ENCODE peak calls at places on chromosomes 2 and 18, in five cellular contexts. Z is PC-9, U is lung, V is pancreas, Q is AG04450. A is an unnamed sample.

GRCh38 chr2:217222511-217222910 is 362.6 kb upstream of the TNP1 start:
- DNase-seq in Z (no peak), U (no peak), V (no peak), Q (no peak), A (no peak)

GRCh38 chr2:46878886-46879285 is 36.7 kb downstream of the MCFD2 start:
- DNase-seq in Z (no peak), U (peak), V (no peak), Q (no peak), A (no peak)

GRCh38 chr2:238242731-238243495 is 3.1 kb upstream of the HES6 start:
- DNase-seq in Z (no peak), U (no peak), V (peak), Q (no peak), A (no peak)

GRCh38 chr2:17272170-17272569 is 246.1 kb downstream of the RAD51AP2 start:
- DNase-seq in Z (no peak), U (no peak), V (no peak), Q (no peak), A (no peak)

GRCh38 chr18:79982736-79983135 is 5.6 kb downstream of the TXNL4A start:
- DNase-seq in Z (no peak), U (no peak), V (peak), Q (no peak), A (no peak)

GRCh38 chr2:47664817-47665216 is 118.1 kb upstream of the MSH6 start:
- DNase-seq in Z (no peak), U (no peak), V (no peak), Q (no peak), A (no peak)

GRCh38 chr2:241009601-241010530 is 11.4 kb downstream of the SNED1 start:
- DNase-seq in Z (peak), U (peak), V (peak), Q (peak), A (no peak)

GRCh38 chr2:226423498-226423960 is 376.1 kb downstream of the IRS1 start:
- DNase-seq in Z (peak), U (peak), V (no peak), Q (no peak), A (no peak)

GRCh38 chr2:45683292-45683691 is 31.8 kb downstream of the PRKCE start:
- DNase-seq in Z (no peak), U (no peak), V (no peak), Q (no peak), A (no peak)

GRCh38 chr2:45681675-45682074 is 30.2 kb downstream of the PRKCE start:
- DNase-seq in Z (peak), U (no peak), V (no peak), Q (peak), A (peak)

GRCh38 chr2:45688479-45689298 is 37.2 kb downstream of the PRKCE start:
- DNase-seq in Z (no peak), U (no peak), V (no peak), Q (no peak), A (no peak)

GRCh38 chr2:45684756-45685155 is 33.3 kb downstream of the PRKCE start:
- DNase-seq in Z (no peak), U (no peak), V (no peak), Q (no peak), A (no peak)

DNA sequence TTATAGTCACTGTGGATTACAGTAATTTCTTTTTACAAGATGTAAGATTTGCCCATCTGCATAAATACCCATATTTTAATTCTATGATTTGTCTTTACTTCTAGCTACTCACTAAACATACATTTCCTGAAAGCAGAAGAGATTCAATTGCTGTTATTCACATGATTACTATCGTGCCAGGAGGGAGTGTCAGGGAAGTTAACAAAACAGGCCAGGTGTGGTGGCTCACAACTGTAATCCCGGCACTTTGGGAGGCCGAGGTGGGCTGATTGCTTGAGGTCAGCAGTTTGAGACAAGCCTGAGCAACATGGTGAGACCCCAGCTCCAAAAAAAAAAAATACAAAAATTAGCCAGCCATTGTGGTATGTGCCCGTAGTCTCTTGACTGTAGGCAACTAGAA is 33.8 kb downstream of the PRKCE start:
- DNase-seq in Z (no peak), U (no peak), V (no peak), Q (no peak), A (no peak)
- H3K27ac ChIP-seq in Z (no peak), U (no peak), V (no peak), Q (no peak), A (no peak)

DNA sequence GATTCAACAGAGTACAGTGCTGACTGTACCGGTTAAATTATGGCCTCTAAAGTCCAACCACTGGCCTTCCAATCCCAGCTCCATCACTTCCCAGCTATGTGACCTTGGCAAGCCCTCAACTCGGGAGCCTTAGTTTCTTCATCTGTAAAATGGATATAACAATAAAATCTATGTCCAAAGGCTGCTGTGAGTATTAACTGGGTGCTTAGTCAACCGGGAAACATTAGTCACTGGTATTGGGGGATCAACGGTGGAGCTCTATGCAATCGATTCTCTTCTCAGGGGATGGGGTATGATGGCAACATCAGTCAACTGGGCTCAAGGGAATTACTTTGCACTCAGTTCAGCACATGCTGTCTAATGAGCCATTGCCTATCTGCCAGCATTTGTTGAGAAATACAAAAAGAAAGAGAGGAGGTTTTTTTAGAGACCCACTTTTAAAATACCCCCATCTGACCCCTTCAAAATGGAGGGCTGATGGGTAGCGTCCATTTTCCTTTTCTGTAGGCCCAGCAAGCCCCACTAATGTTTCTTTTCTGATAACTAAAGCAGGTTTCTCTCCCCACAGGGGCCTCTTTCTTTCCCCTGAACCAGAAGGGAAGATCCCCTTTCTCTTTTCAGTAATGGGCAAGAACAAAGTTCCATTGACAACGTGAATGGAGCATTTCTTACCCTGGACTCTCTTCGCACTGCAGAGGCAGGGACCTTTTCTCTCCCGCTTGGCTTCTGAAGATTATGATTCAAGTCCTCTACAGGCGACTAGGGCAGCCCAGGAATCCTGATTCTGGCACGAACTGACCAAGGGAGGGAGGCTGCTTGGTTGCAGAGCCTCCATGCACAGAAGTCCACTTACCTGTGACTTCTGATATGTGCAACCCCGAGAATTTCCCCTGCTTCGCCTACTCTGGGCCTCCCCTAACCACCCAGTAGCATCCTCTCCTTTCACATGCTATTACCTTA is 8.7 kb upstream of the AGFG1 start:
- DNase-seq in Z (no peak), U (no peak), V (no peak), Q (no peak), A (no peak)
- H3K4me3 ChIP-seq in Z (no peak), U (no peak), V (no peak), Q (no peak), A (no peak)

GRCh38 chr2:54503192-54503591 is 47.1 kb downstream of the SPTBN1 start:
- DNase-seq in Z (peak), U (no peak), V (peak), Q (no peak), A (no peak)
- TF ChIP-seq CTCF in Z (peak), U (no peak), V (peak), Q (peak), A (peak)

GRCh38 chr2:36468463-36469266 is 113.1 kb downstream of the CRIM1 start:
- DNase-seq in Z (no peak), U (no peak), V (no peak), Q (no peak), A (no peak)

GRCh38 chr2:36473230-36473629 is 117.7 kb downstream of the CRIM1 start:
- DNase-seq in Z (no peak), U (no peak), V (no peak), Q (no peak), A (no peak)

GRCh38 chr2:36466135-36466534 is 110.6 kb downstream of the CRIM1 start:
- DNase-seq in Z (no peak), U (no peak), V (no peak), Q (no peak), A (no peak)

GRCh38 chr2:36469267-36469561 is 113.6 kb downstream of the CRIM1 start:
- DNase-seq in Z (no peak), U (no peak), V (no peak), Q (no peak), A (no peak)

GRCh38 chr2:36469701-36470100 is 114.1 kb downstream of the CRIM1 start:
- DNase-seq in Z (no peak), U (no peak), V (no peak), Q (no peak), A (no peak)
- H3K27ac ChIP-seq in Z (no peak), U (no peak), V (no peak), Q (no peak), A (peak)

GRCh38 chr2:162734866-162735265 is 103.7 kb downstream of the KCNH7 start:
- DNase-seq in Z (no peak), U (no peak), V (no peak), Q (no peak), A (no peak)
- H3K4me3 ChIP-seq in Z (no peak), U (no peak), V (no peak), Q (no peak), A (no peak)

GRCh38 chr2:200658278-200658864 is 72.6 kb downstream of the AOX1 start:
- DNase-seq in Z (no peak), U (no peak), V (peak), Q (no peak), A (no peak)
- TF ChIP-seq CTCF in Z (no peak), U (no peak), V (no peak), Q (no peak), A (peak)

GRCh38 chr2:42953216-42953615 is 160.8 kb upstream of the HAAO start:
- DNase-seq in Z (no peak), U (no peak), V (no peak), Q (no peak), A (no peak)

GRCh38 chr2:42949125-42949524 is 156.7 kb upstream of the HAAO start:
- DNase-seq in Z (no peak), U (no peak), V (no peak), Q (no peak), A (no peak)

GRCh38 chr2:42954227-42954962 is 162.0 kb upstream of the HAAO start:
- DNase-seq in Z (no peak), U (no peak), V (no peak), Q (no peak), A (no peak)

GRCh38 chr2:42947809-42948595 is 155.6 kb upstream of the HAAO start:
- DNase-seq in Z (no peak), U (no peak), V (no peak), Q (no peak), A (no peak)

GRCh38 chr2:42951263-42951938 is 159.0 kb upstream of the HAAO start:
- DNase-seq in Z (no peak), U (no peak), V (no peak), Q (no peak), A (no peak)
- H3K27ac ChIP-seq in Z (no peak), U (peak), V (no peak), Q (no peak), A (no peak)

DNA sequence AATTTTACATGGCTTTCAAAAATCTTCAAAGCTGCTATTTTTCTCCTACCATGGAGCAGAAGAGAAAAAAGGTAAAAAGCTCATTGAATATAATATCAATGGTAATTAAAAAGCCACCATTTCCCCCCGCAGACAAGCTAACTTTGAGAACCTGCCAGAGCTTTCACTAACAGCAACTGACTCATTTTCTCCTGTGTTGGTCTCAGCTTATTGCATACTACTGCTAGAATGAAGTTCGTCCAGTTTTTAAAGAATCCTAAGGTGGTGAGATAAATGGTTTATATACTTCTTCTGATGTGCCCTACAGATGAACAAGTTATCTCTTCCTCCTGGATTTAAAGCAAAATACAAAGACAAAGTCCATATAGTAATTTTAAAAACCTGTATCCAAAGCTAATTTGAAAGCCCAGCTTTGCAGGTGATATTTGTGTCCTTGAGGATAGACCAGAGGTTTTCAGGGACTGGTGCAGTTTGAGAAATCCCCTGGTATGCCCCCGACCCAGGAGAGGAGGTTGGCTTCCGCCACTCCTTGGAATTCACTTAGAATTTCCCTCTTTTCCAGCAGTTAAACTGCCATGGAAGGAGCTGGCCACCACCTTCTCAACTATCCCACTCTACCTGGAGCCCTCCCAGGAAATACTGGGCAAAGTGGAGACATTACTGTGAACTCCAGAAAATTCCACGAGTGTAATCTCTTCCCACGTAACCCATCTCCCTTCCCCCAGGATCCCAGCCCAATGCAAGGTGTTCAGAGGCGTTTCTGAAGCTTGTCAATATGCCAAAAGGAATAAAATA is 17.5 kb downstream of the YPEL5 start:
- DNase-seq in Z (no peak), U (no peak), V (no peak), Q (no peak), A (no peak)
- H3K4me3 ChIP-seq in Z (no peak), U (no peak), V (no peak), Q (no peak), A (no peak)

GRCh38 chr2:177031435-177032222 is 181.0 kb upstream of the HNRNPA3 start:
- DNase-seq in Z (no peak), U (no peak), V (no peak), Q (no peak), A (no peak)

GRCh38 chr2:177029075-177029474 is 183.5 kb upstream of the HNRNPA3 start:
- DNase-seq in Z (no peak), U (no peak), V (no peak), Q (no peak), A (no peak)

GRCh38 chr2:177028296-177028695 is 184.3 kb upstream of the HNRNPA3 start:
- DNase-seq in Z (no peak), U (no peak), V (no peak), Q (no peak), A (no peak)

GRCh38 chr2:177030391-177031000 is 182.1 kb upstream of the HNRNPA3 start:
- DNase-seq in Z (no peak), U (no peak), V (no peak), Q (no peak), A (no peak)

GRCh38 chr2:177029501-177029900 is 183.1 kb upstream of the HNRNPA3 start:
- DNase-seq in Z (no peak), U (no peak), V (no peak), Q (no peak), A (no peak)
- TF ChIP-seq CTCF in Z (peak), U (no peak), V (no peak), Q (no peak), A (peak)

DNA sequence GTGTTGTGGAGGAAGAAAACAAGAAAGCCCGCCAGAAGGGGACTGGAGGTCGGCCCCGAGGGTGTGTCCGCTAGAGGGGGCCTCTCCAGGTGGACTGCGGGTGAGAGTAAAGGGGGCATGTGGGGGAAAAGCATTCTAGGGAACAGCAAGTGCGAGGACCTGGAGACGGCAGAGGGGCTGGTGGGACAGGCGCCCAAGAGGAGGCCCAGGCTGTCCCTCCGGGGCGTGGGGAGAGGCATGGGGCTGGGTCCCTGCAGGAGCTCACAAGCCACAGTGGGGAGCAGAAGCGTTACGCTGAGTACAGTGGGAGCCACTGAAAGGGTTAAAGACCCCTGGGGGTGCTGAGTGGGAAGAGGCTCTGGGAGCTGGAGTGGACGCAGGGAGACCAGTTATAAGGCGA is 1.6 kb upstream of the KLF11 start:
- DNase-seq in Z (no peak), U (no peak), V (no peak), Q (no peak), A (no peak)
- H3K27ac ChIP-seq in Z (no peak), U (peak), V (peak), Q (no peak), A (peak)

A was measured in Panc1.